ENCODE peak calls at places on chromosomes 16 and 17, in nine cellular contexts. D is NT2/D1; R is effector memory CD4-positive, alpha-beta T cell; Y is omental fat pad; W is fibroblast of villous mesenchyme; K is foreskin fibroblast; U is epithelial cell of prostate; T is putamen; O is NCI-H1105. L is an unnamed sample.

GRCh38 chr16:4649744-4650442 is 25.3 kb downstream of the MGRN1 start:
- DNase-seq in D (no peak), R (no peak), Y (no peak), W (no peak), K (no peak), U (no peak), T (no peak), O (no peak), L (peak; percentile 43)

GRCh38 chr16:31455601-31456314 is 3.5 kb upstream of the ARMC5 start:
- DNase-seq in D (no peak), R (no peak), Y (no peak), W (no peak), K (peak; percentile 32), U (no peak), T (no peak), O (no peak), L (peak; percentile 13)

GRCh38 chr17:37507108-37507507 is 17.4 kb downstream of the DUSP14 start:
- DNase-seq in D (no peak), R (no peak), Y (no peak), W (no peak), K (no peak), U (no peak), T (no peak), O (no peak), L (no peak)

GRCh38 chr17:57404073-57404472 is 147.8 kb downstream of the MSI2 start:
- DNase-seq in D (no peak), R (no peak), Y (no peak), W (no peak), K (no peak), U (no peak), T (no peak), O (no peak), L (no peak)

GRCh38 chr17:83203073-83203471 is 123.7 kb downstream of the METRNL start:
- DNase-seq in D (no peak), R (no peak), Y (peak; percentile 24), W (peak; percentile 99), K (peak; percentile 98), U (no peak), T (no peak), O (no peak), L (no peak)

GRCh38 chr17:83116783-83117555 is 37.6 kb downstream of the METRNL start:
- DNase-seq in D (no peak), R (no peak), Y (no peak), W (no peak), K (no peak), U (no peak), T (no peak), O (no peak), L (no peak)

GRCh38 chr17:37818689-37819088 is 73.8 kb upstream of the HNF1B start:
- DNase-seq in D (no peak), R (no peak), Y (no peak), W (no peak), K (peak; percentile 9), U (peak; percentile 83), T (no peak), O (no peak), L (peak; percentile 79)

GRCh38 chr17:74738051-74738996 is 1.3 kb downstream of the RAB37 start:
- DNase-seq in D (no peak), R (peak; percentile 65), Y (no peak), W (no peak), K (peak; percentile 4), U (no peak), T (no peak), O (no peak), L (peak; percentile 88)

GRCh38 chr17:35542990-35543389 is 5.5 kb upstream of the SLFN12L start:
- DNase-seq in D (no peak), R (no peak), Y (no peak), W (no peak), K (no peak), U (no peak), T (no peak), O (no peak), L (no peak)

GRCh38 chr17:6936370-6937028 is 59.4 kb upstream of the ALOX12 start:
- DNase-seq in D (no peak), R (no peak), Y (no peak), W (peak; percentile 24), K (peak; percentile 16), U (no peak), T (peak; percentile 50), O (no peak), L (no peak)

GRCh38 chr17:1998426-1998784 is 26.7 kb downstream of the RTN4RL1 start:
- DNase-seq in D (no peak), R (no peak), Y (no peak), W (no peak), K (peak; percentile 36), U (no peak), T (no peak), O (no peak), L (peak; percentile 65)

GRCh38 chr16:1979271-1980025 is 1.8 kb downstream of the NOXO1 start:
- DNase-seq in D (no peak), R (no peak), Y (no peak), W (no peak), K (no peak), U (peak; percentile 18), T (no peak), O (no peak), L (peak; percentile 95)

GRCh38 chr17:35245196-35245486 is 2.3 kb downstream of the SLFN5 start:
- DNase-seq in D (no peak), R (no peak), Y (no peak), W (peak; percentile 82), K (peak; percentile 94), U (peak; percentile 81), T (no peak), O (no peak), L (peak; percentile 14)

GRCh38 chr16:55568151-55568693 is 1.7 kb downstream of the CAPNS2 start:
- DNase-seq in D (no peak), R (no peak), Y (no peak), W (peak; percentile 75), K (peak; percentile 33), U (peak; percentile 92), T (no peak), O (peak; percentile 26), L (no peak)

L was measured in DMS53.